ENCODE peak calls at places on chromosome 12, in four cellular contexts. U, Z, D and M are unnamed samples.
A peak's percentile ranks its signal among the peaks of the same experiment; 100 is the strongest.

GRCh38 chr12:25959069-25959961 is 833 bp downstream of the RASSF8 start:
- DNase-seq in U (no peak), D (peak; percentile 64), Z (peak; percentile 71), M (peak; percentile 87)

GRCh38 chr12:51642286-51642685 is 51.3 kb downstream of the SCN8A start:
- DNase-seq in D (no peak), U (no peak), Z (no peak), M (no peak)

GRCh38 chr12:47763481-47764344 is 5.0 kb upstream of the RAPGEF3 start:
- DNase-seq in U (no peak), D (no peak), Z (no peak), M (peak; percentile 94)

GRCh38 chr12:129750426-129750825 is 153.4 kb downstream of the TMEM132D start:
- DNase-seq in Z (no peak), U (no peak), D (no peak), M (no peak)

GRCh38 chr12:12749433-12749832 is 32.3 kb downstream of the CDKN1B start:
- DNase-seq in U (no peak), D (peak; percentile 34), Z (no peak), M (no peak)

GRCh38 chr12:64016521-64016920 is 172.0 kb downstream of the SRGAP1 start:
- DNase-seq in U (no peak), D (no peak), Z (no peak), M (no peak)

GRCh38 chr12:91877461-91878230 is 268.0 kb downstream of the BTG1 start:
- DNase-seq in U (no peak), D (no peak), Z (no peak), M (no peak)

GRCh38 chr12:6958609-6959375 is 7.6 kb downstream of the PTPN6 start:
- DNase-seq in D (no peak), Z (no peak), U (no peak), M (peak; percentile 68)

GRCh38 chr12:102811125-102811737 is 105.8 kb downstream of the PAH start:
- DNase-seq in U (no peak), Z (no peak), D (peak; percentile 82), M (no peak)

GRCh38 chr12:107129315-107129930 is 36.1 kb upstream of the CRY1 start:
- DNase-seq in Z (no peak), U (no peak), D (no peak), M (no peak)

GRCh38 chr12:29048787-29049186 is 100.3 kb upstream of the FAR2 start:
- DNase-seq in U (no peak), D (no peak), Z (no peak), M (no peak)

GRCh38 chr12:67928621-67929369 is 60.5 kb upstream of the IFNG-AS1 start:
- DNase-seq in D (no peak), Z (no peak), U (no peak), M (no peak)

GRCh38 chr12:99706736-99707473 is 59.4 kb downstream of the GARIN6 start:
- DNase-seq in U (no peak), Z (no peak), D (no peak), M (no peak)

GRCh38 chr12:122395319-122395718 is 27.1 kb downstream of the CLIP1 start:
- DNase-seq in U (no peak), Z (no peak), D (no peak), M (no peak)

GRCh38 chr12:105825141-105825540 is 313.6 kb downstream of the NUAK1 start:
- DNase-seq in U (no peak), D (no peak), Z (no peak), M (no peak)

GRCh38 chr12:6954754-6955461 is 3.8 kb downstream of the PTPN6 start:
- DNase-seq in Z (peak; percentile 10), U (no peak), D (no peak), M (no peak)

GRCh38 chr12:4828176-4828575 is 81.5 kb upstream of the KCNA1 start:
- DNase-seq in D (no peak), U (no peak), Z (no peak), M (no peak)

GRCh38 chr12:3294481-3294911 is 196.5 kb upstream of the PRMT8 start:
- DNase-seq in Z (no peak), D (no peak), U (no peak), M (no peak)

GRCh38 chr12:116222358-116222757 is 55.1 kb downstream of the MED13L start:
- DNase-seq in U (peak; percentile 77), D (no peak), Z (peak; percentile 55), M (no peak)

DNA sequence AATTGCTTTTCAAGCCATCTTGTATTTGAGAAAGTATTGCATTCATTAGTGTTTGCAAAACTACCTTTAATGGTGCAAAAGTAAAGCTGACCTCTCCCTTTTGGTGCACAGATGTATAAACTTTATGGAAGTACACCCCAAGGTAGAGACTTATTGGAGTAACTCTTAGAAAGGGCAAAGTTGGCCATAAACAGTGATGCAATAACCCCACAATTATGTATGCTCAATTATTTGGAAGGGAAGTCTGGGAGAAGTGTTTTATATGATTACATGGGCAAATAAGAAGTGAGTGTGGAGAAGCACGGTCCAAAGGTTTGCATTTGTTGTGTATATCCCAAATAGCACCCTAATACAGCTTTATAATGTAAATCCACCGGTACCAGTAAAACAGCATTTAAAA is 70.3 kb downstream of the HMGA2 start:
- DNase-seq in Z (no peak), U (no peak), D (no peak), M (no peak)
- H3K4me3 ChIP-seq in Z (no peak overlapping the region), U (no peak overlapping the region), D (no peak overlapping the region), M (no peak overlapping the region)

DNA sequence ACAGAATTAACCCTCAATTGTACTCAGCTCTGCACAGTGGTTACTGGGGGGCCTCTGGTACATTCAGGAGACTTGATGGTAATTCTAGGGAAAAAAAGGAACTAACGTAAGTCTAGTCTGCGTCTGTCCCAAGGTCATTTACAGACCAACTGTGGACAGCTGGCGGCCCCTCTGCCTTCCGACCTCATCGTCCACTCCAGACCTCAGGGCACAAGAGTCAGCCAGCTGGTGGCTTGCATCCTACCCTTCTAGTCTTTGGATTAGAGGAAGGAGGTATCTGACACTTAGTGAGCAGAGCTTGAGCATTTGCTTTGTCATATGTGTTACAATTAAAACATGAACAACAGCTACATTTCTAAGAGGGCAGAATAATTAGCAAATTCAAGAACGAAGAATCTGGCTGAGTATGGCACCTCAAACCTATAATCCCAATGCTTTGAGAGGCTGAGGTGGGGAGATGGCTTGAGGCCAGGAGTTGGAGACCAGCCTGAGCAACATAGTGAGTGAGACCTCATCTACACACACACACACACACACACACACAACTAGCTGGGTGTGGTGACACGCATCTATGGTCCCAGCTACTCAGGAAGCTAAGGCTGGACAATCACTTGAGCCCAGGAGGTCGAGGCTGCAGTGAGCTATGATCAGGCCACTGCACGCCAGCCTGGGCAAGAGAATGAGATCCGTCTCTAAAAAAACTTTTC is 36.5 kb downstream of the SSH1 start:
- DNase-seq in U (peak; percentile 1), Z (no peak), D (no peak), M (no peak)
- H3K4me1 ChIP-seq in U (no peaks in the 10 kb centered on the region), Z (peaks cover 27% of the 10 kb centered on the region), D (peaks cover 6% of the 10 kb centered on the region), M (peaks cover 34% of the 10 kb centered on the region)

GRCh38 chr12:56720696-56721615 is 4.1 kb downstream of the NACA start:
- DNase-seq in Z (no peak), D (peak; percentile 5), U (no peak), M (no peak)
- H3K4me3 ChIP-seq in Z (no peak overlapping the region), D (peak overlapping the region; percentile 93), U (no peak overlapping the region), M (peak overlapping the region; percentile 7)

DNA sequence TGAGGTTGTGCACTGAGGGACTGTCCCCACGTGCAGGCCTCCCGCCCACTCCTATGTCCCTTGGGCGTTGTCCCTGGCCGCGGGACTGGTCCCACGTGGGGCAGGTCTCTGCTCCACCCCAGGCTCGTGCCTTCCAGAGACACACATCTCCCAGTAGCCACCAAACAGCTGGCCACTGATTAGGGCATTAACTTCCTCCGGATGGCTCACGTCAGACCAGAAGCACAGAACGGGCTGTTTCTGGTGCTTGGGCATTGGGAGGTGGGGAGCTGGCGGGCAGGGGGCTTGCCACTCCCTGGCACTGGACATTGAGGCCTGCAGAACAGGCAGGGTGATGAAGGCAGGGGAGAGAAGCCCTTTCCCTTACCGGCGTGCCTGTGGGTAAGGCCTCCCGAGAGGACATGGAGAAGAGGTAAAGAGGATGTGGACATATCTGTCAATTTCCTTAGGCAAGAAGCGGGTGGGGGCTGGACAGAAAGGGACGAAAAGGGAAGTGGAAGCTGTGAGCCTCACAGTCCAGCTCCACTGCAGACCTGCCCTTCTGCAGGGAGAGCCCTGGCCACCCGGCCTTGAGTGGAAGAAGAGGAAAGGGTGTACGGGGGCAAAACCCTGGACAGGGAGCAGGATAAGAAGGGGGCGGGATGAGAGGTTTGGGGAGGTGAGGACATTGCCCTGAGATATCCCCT is 101.2 kb downstream of the NINJ2 start:
- DNase-seq in Z (peak; percentile 65), U (no peak), D (no peak), M (no peak)
- H3K4me1 ChIP-seq in Z (no peaks in the 10 kb centered on the region), U (no peaks in the 10 kb centered on the region), D (no peaks in the 10 kb centered on the region), M (no peaks in the 10 kb centered on the region)

GRCh38 chr12:88448337-88448944 is 131.8 kb downstream of the KITLG start:
- DNase-seq in D (no peak), Z (no peak), U (no peak), M (no peak)

GRCh38 chr12:88458327-88458726 is 121.9 kb downstream of the KITLG start:
- DNase-seq in U (no peak), Z (no peak), D (no peak), M (no peak)

GRCh38 chr12:88450130-88450529 is 130.1 kb downstream of the KITLG start:
- DNase-seq in Z (no peak), U (no peak), D (peak; percentile 23), M (no peak)

GRCh38 chr12:88451254-88451653 is 129.0 kb downstream of the KITLG start:
- DNase-seq in U (no peak), D (no peak), Z (no peak), M (no peak)

DNA sequence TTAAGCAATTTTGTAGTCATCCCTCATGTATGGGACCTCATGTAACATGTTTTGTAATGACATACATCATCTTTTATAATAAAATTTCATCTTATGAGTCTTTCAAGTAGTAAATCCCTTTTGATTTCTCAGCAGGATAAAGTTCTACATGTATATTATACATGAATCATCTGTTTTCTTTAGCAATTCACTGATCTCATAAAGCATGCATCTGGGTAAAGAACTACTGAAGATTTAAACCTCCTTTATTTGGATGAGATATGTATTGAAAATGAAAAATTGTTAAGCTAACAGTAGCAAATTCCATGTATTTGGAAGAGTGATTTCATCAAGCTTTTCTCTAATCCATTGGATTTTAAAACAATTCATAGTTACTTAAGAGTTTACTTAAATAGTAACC is 126.9 kb downstream of the KITLG start:
- DNase-seq in U (no peak), Z (no peak), D (no peak), M (no peak)
- H3K4me3 ChIP-seq in U (no peak overlapping the region), Z (no peak overlapping the region), D (no peak overlapping the region), M (no peak overlapping the region)

GRCh38 chr12:32454866-32455265 is 55.5 kb downstream of the FGD4 start:
- DNase-seq in Z (no peak), U (no peak), D (peak; percentile 90), M (no peak)

GRCh38 chr12:32454075-32454474 is 54.7 kb downstream of the FGD4 start:
- DNase-seq in Z (no peak), D (peak; percentile 90), U (no peak), M (no peak)

GRCh38 chr12:32451816-32452215 is 52.5 kb downstream of the FGD4 start:
- DNase-seq in D (no peak), Z (no peak), U (no peak), M (no peak)

GRCh38 chr12:32457251-32458025 is 58.1 kb downstream of the FGD4 start:
- DNase-seq in Z (no peak), D (no peak), U (no peak), M (no peak)

DNA sequence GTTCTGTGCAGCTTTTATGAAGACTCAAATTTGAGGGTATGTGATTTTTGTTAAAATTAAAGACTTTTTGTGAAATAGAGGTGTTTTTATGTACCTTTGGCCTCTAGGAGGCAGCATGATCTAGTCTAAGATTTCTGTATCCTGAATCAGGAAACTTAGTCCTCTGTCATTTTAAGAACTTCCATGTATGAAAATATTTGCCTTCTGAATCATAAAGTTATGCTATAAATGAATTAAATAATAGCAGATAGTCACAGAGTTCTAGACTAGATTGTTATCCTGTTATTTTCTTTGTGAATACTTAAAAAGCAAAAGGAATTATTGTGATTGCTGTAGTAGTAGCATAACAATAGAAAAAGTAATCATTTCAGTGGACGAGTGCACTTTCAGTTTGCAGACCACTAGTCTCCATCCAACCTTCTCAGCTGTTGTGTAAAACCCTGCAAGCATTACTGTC is 56.3 kb downstream of the FGD4 start:
- DNase-seq in D (peak; percentile 76), U (no peak), Z (no peak), M (no peak)
- H3K4me1 ChIP-seq in D (peaks cover 54% of the 10 kb centered on the region), U (no peaks in the 10 kb centered on the region), Z (peaks cover 1% of the 10 kb centered on the region), M (peaks cover 24% of the 10 kb centered on the region)